ENCODE peak calls at places on chromosomes 4 and X, in ten cellular contexts. X is endodermal cell; V is GM12865; T is GM23338; U is CD4-positive, alpha-beta memory T cell; D is upper lobe of left lung; Q is cardiac muscle cell; I is right cardiac atrium; E is lower lobe of right lung; R is fibroblast of mammary gland. H is an unnamed sample.

GRCh38 chr4:76666940-76667532 is 230.9 kb downstream of the SOWAHB start:
- DNase-seq in X (no peak), V (peak), T (no peak), U (no peak), D (no peak), Q (no peak), I (no peak), E (no peak), R (no peak), H (no peak)

GRCh38 chr4:74583066-74583700 is 138.2 kb downstream of the AREG start:
- DNase-seq in X (no peak), V (no peak), T (no peak), U (no peak), D (no peak), Q (no peak), I (no peak), E (no peak), R (peak), H (no peak)

GRCh38 chrX:132023117-132023895 is at the start of gene STK26:
- DNase-seq in X (peak), V (peak), T (peak), U (peak), D (peak), Q (peak), I (peak), E (peak), R (peak), H (peak)

GRCh38 chr4:7867701-7868429 is 71.8 kb downstream of the AFAP1 start:
- DNase-seq in X (no peak), V (no peak), T (no peak), U (no peak), D (no peak), Q (no peak), I (no peak), E (no peak), R (peak), H (no peak)

GRCh38 chrX:66489339-66489738 is 149.5 kb downstream of the EDA2R start:
- DNase-seq in X (no peak), V (no peak), T (no peak), U (no peak), D (no peak), Q (no peak), I (no peak), E (no peak), R (peak), H (no peak)

GRCh38 chr4:187077749-187078148 is 354.1 kb upstream of the FAT1 start:
- DNase-seq in X (peak), V (no peak), T (peak), U (no peak), D (no peak), Q (no peak), I (no peak), E (no peak), R (no peak), H (no peak)

GRCh38 chr4:17814140-17814539 is 3.4 kb downstream of the NCAPG start:
- DNase-seq in X (no peak), V (no peak), T (no peak), U (no peak), D (no peak), Q (no peak), I (no peak), E (no peak), R (peak), H (no peak)

GRCh38 chrX:15202458-15203177 is 67.3 kb downstream of the ASB9 start:
- DNase-seq in X (no peak), V (peak), T (no peak), U (no peak), D (no peak), Q (no peak), I (no peak), E (no peak), R (peak), H (no peak)

GRCh38 chrX:19174401-19175025 is 52.2 kb upstream of the ADGRG2 start:
- DNase-seq in X (no peak), V (no peak), T (no peak), U (no peak), D (no peak), Q (no peak), I (peak), E (no peak), R (peak), H (no peak)

GRCh38 chrX:119398974-119399771 is at the start of gene SLC25A43:
- DNase-seq in X (peak), V (peak), T (peak), U (peak), D (peak), Q (peak), I (peak), E (peak), R (peak), H (peak)

GRCh38 chr4:114052227-114052626 is 72.8 kb upstream of the ARSJ start:
- DNase-seq in X (no peak), V (no peak), T (no peak), U (no peak), D (peak), Q (no peak), I (no peak), E (no peak), R (no peak), H (no peak)

GRCh38 chrX:18449271-18449670 is 23.9 kb downstream of the CDKL5 start:
- DNase-seq in X (no peak), V (no peak), T (no peak), U (no peak), D (no peak), Q (no peak), I (no peak), E (no peak), R (peak), H (no peak)

GRCh38 chrX:29461039-29461438 is 754.3 kb upstream of the MAGEB2 start:
- DNase-seq in X (no peak), V (no peak), T (no peak), U (no peak), D (no peak), Q (no peak), I (no peak), E (no peak), R (peak), H (no peak)

GRCh38 chr4:84782517-84782916 is 184.0 kb downstream of the WDFY3 start:
- DNase-seq in X (no peak), V (no peak), T (no peak), U (no peak), D (no peak), Q (no peak), I (no peak), E (no peak), R (no peak), H (no peak)

GRCh38 chr4:76856183-76856969 is 41.6 kb downstream of the SOWAHB start:
- DNase-seq in X (no peak), V (no peak), T (no peak), U (no peak), D (no peak), Q (peak), I (no peak), E (no peak), R (peak), H (no peak)

GRCh38 chrX:129077384-129077783 is 445.9 kb downstream of the SMARCA1 start:
- DNase-seq in X (no peak), V (no peak), T (no peak), U (no peak), D (no peak), Q (no peak), I (no peak), E (no peak), R (no peak), H (no peak)

GRCh38 chrX:15790766-15791380 is 589 bp downstream of the ZRSR2 start:
- DNase-seq in X (no peak), V (peak), T (no peak), U (no peak), D (no peak), Q (peak), I (no peak), E (no peak), R (peak), H (no peak)

GRCh38 chr4:104487105-104487504 is 7.6 kb downstream of the CXXC4 start:
- DNase-seq in X (no peak), V (peak), T (peak), U (no peak), D (no peak), Q (peak), I (no peak), E (no peak), R (no peak), H (no peak)

GRCh38 chr4:42411803-42412202 is 14.5 kb downstream of the SHISA3 start:
- DNase-seq in X (no peak), V (no peak), T (no peak), U (no peak), D (no peak), Q (no peak), I (no peak), E (no peak), R (peak), H (no peak)

GRCh38 chrX:69741706-69742105 is 125.8 kb downstream of the EDA start:
- DNase-seq in X (no peak), V (no peak), T (no peak), U (no peak), D (no peak), Q (no peak), I (no peak), E (no peak), R (peak), H (no peak)

GRCh38 chrX:23784487-23785301 is 1.7 kb downstream of the SAT1 start:
- DNase-seq in X (no peak), V (peak), T (no peak), U (no peak), D (no peak), Q (no peak), I (no peak), E (no peak), R (peak), H (no peak)

GRCh38 chrX:53631156-53631555 is 55.4 kb downstream of the HUWE1 start:
- DNase-seq in X (no peak), V (no peak), T (no peak), U (no peak), D (no peak), Q (no peak), I (no peak), E (no peak), R (no peak), H (no peak)

GRCh38 chr4:150769235-150769634 is 187.3 kb downstream of the MAB21L2 start:
- DNase-seq in X (no peak), V (peak), T (no peak), U (no peak), D (no peak), Q (no peak), I (no peak), E (no peak), R (peak), H (no peak)

GRCh38 chr4:96035727-96036126 is 195.8 kb downstream of the PDHA2 start:
- DNase-seq in X (no peak), V (peak), T (peak), U (no peak), D (no peak), Q (peak), I (no peak), E (no peak), R (peak), H (no peak)

GRCh38 chr4:180028682-180029081 is 2214.5 kb upstream of the TENM3 start:
- DNase-seq in X (peak), V (peak), T (peak), U (no peak), D (peak), Q (peak), I (no peak), E (peak), R (no peak), H (no peak)

GRCh38 chr4:187125062-187125461 is 401.4 kb upstream of the FAT1 start:
- DNase-seq in X (no peak), V (no peak), T (no peak), U (no peak), D (no peak), Q (no peak), I (no peak), E (no peak), R (no peak), H (no peak)

GRCh38 chrX:121931567-121931966 is 884.2 kb downstream of the GLUD2 start:
- DNase-seq in X (no peak), V (peak), T (no peak), U (no peak), D (no peak), Q (no peak), I (no peak), E (no peak), R (no peak), H (no peak)

GRCh38 chr4:16550488-16550980 is 324.3 kb upstream of the TAPT1 start:
- DNase-seq in X (no peak), V (no peak), T (no peak), U (no peak), D (no peak), Q (no peak), I (no peak), E (no peak), R (no peak), H (no peak)
- H3K4me3 ChIP-seq in X (no peak), V (no peak), T (no peak), U (no peak), D (no peak), Q (no peak), I (no peak), E (no peak), R (no peak), H (no peak)

GRCh38 chr4:118923891-118924290 is 35.2 kb downstream of the SYNPO2 start:
- DNase-seq in X (no peak), V (no peak), T (no peak), U (no peak), D (no peak), Q (no peak), I (no peak), E (no peak), R (no peak), H (no peak)

GRCh38 chr4:118931791-118932190 is 43.1 kb downstream of the SYNPO2 start:
- DNase-seq in X (no peak), V (no peak), T (no peak), U (no peak), D (no peak), Q (no peak), I (no peak), E (no peak), R (no peak), H (no peak)

GRCh38 chr4:118927976-118928375 is 39.3 kb downstream of the SYNPO2 start:
- DNase-seq in X (no peak), V (no peak), T (no peak), U (no peak), D (no peak), Q (peak), I (peak), E (no peak), R (no peak), H (peak)
- H3K4me3 ChIP-seq in X (no peak), V (no peak), T (no peak), U (no peak), D (no peak), Q (no peak), I (no peak), E (no peak), R (no peak), H (no peak)

DNA sequence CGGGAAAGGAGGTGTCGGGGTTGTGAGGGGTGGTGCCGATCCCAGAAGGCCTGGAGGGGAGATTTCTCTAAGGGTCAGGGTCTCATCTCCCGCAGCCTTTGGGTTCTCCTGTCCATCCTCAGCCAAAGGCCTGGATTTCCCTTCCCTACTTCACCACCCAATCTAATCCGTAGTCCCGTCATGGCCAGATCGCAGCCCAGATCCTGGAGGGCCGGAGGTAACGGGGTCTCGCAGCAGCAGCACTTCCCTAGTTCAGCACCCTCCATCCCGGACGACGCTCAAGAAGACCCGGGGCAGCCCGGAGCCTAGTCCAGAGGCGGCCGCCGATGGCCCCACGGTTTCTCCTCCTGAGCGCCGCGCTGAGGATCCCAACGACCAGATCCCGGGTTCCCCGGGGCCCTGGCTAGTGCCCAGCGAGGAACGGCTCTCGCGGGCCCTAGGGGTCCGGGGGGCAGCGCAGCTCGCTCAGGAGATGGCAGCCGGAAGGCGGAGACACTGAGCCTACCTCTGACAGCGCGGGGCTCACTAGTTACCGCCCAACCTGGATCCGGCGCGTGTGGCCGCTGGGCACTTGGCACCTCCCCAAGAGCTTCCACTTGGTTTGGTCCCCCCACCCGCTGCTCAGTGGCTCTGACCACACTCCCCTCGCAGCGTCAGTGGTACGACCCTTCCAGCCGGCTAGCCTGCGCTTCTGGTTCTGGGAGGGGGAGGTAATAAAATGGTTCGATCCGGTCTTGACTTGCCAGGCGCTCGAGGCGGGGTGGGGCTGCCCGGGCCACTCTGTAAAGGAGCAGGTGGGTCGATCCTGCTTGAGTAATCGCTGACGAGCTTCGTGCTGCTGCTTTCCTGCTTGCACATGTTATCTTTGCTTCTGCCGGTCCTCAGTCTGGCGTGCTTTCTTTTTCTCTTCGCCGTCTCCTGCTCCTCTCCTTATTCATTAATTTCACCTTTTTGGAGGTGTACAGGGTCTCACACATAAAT is 3.6 kb downstream of the MAGIX start:
- DNase-seq in X (peak), V (peak), T (peak), U (peak), D (peak), Q (peak), I (peak), E (peak), R (peak), H (peak)
- H3K4me3 ChIP-seq in X (no peak), V (peak), T (peak), U (peak), D (peak), Q (no peak), I (peak), E (peak), R (no peak), H (peak)

GRCh38 chr4:55635760-55636621 is at the start of gene NMU:
- DNase-seq in X (peak), V (peak), T (peak), U (no peak), D (peak), Q (peak), I (peak), E (peak), R (peak), H (peak)
- H3K4me3 ChIP-seq in X (peak), V (no peak), T (peak), U (peak), D (peak), Q (peak), I (peak), E (peak), R (peak), H (peak)

DNA sequence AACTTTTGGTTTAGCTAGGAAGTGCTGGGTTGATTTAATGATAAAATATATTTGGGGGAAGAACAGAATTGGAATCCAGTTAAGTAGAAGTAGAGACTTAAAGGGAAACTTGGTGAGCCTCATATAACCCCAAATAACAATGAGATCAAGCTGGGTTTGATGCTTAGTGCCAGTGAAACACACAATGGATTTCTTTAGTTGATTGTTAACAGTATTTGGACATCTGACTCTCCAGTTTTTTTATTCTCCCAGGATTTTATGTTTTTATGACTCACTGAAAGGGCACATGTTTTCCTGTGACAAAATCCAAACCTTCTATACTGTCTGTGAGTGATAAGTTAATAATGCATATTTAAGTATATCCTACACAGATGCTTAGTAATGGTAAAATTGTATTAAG is 2.7 kb upstream of the NEUROG2 start:
- DNase-seq in X (no peak), V (no peak), T (no peak), U (no peak), D (no peak), Q (no peak), I (no peak), E (no peak), R (no peak), H (no peak)
- H3K4me3 ChIP-seq in X (no peak), V (no peak), T (no peak), U (no peak), D (no peak), Q (no peak), I (no peak), E (no peak), R (no peak), H (no peak)

GRCh38 chr4:182447938-182448280 is 204.7 kb downstream of the TENM3 start:
- DNase-seq in X (no peak), V (no peak), T (no peak), U (no peak), D (no peak), Q (peak), I (peak), E (no peak), R (no peak), H (no peak)
- H3K4me3 ChIP-seq in X (peak), V (no peak), T (peak), U (no peak), D (peak), Q (peak), I (peak), E (peak), R (peak), H (peak)

DNA sequence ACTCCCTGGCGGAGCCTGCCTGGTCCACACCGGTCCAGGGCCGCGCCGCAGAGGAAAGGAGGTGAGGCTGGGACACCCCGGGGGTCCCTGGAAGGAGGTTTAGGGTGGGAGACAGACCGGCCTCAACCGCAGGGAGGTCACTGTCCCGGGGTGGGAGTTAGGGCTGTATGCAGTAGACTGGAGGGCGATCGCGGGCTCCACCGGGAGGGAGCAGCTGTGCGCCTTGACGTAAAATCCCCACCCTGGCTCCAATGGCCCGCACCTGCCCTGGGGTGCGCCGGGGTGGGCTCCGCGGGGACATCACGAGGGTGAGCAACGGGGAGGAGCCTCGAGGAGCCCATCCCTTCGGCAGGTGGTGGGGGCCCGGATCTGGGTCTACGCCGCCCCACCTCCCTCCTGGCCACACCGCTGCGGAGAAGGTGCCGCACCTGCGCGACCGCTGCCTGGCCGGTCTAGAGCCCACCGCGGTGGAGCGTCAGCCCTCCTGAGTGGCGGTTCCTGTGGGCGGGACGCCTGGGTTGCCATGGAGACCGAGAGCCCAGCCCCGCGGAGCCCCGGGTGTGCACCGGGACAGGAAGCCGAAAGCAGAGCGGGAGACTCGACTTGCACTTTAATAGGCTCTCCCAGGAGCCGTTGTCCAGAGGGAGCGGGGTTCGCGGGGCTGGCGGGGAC is 105.1 kb downstream of the ADRA2C start:
- DNase-seq in X (peak), V (peak), T (peak), U (no peak), D (peak), Q (peak), I (no peak), E (peak), R (no peak), H (no peak)
- H3K4me3 ChIP-seq in X (peak), V (no peak), T (peak), U (no peak), D (no peak), Q (peak), I (no peak), E (no peak), R (no peak), H (no peak)

GRCh38 chr4:122830392-122831095 is 3.9 kb downstream of the FGF2 start:
- DNase-seq in X (no peak), V (no peak), T (no peak), U (no peak), D (no peak), Q (no peak), I (no peak), E (no peak), R (peak), H (no peak)
- H3K4me3 ChIP-seq in X (no peak), V (no peak), T (peak), U (no peak), D (no peak), Q (no peak), I (no peak), E (no peak), R (no peak), H (no peak)